ENCODE peak calls at places on chromosomes 2 and 18, in eight cellular contexts. U is KG1, Y is GM23338, M is choroid plexus epithelial cell, G is HT1080, H is HS-5, N is psoas muscle, S is A549. L is an unnamed sample.

GRCh38 chr2:1219901-1220691 is 193.2 kb upstream of the TPO start:
- DNase-seq in U (no peak), Y (no peak), M (peak; percentile 77), G (no peak), H (no peak), N (no peak), S (no peak), L (no peak)

GRCh38 chr18:31798399-31798798 is 37.7 kb upstream of the SLC25A52 start:
- DNase-seq in U (no peak), Y (no peak), M (no peak), G (no peak), H (no peak), N (no peak), S (no peak), L (no peak)

GRCh38 chr2:237591379-237591881 is 896 bp upstream of the RAB17 start:
- DNase-seq in U (no peak), Y (no peak), M (no peak), G (no peak), H (no peak), N (no peak), S (no peak), L (no peak)

GRCh38 chr2:229701716-229702115 is 12.6 kb downstream of the DNER start:
- DNase-seq in U (no peak), Y (no peak), M (no peak), G (no peak), H (no peak), N (no peak), S (no peak), L (no peak)

GRCh38 chr2:111967018-111967417 is 68.6 kb downstream of the MERTK start:
- DNase-seq in U (no peak), Y (no peak), M (no peak), G (no peak), H (no peak), N (no peak), S (no peak), L (no peak)

GRCh38 chr2:239394346-239394945 is 6.4 kb downstream of the HDAC4 start:
- DNase-seq in U (no peak), Y (no peak), M (no peak), G (no peak), H (no peak), N (no peak), S (no peak), L (no peak)

GRCh38 chr2:163698857-163699256 is 37.0 kb downstream of the FIGN start:
- DNase-seq in U (no peak), Y (peak; percentile 88), M (peak; percentile 89), G (peak; percentile 10), H (no peak), N (no peak), S (no peak), L (no peak)

GRCh38 chr2:237510502-237511217 is 23.6 kb downstream of the MLPH start:
- DNase-seq in U (no peak), Y (no peak), M (no peak), G (no peak), H (no peak), N (no peak), S (no peak), L (no peak)

GRCh38 chr2:197195591-197195990 is 115.0 kb downstream of the ANKRD44 start:
- DNase-seq in U (no peak), Y (no peak), M (no peak), G (no peak), H (no peak), N (no peak), S (no peak), L (no peak)

GRCh38 chr2:120245520-120245835 is 7.2 kb upstream of the RALB start:
- DNase-seq in U (no peak), Y (no peak), M (peak; percentile 29), G (no peak), H (no peak), N (no peak), S (peak; percentile 48), L (peak; percentile 73)

GRCh38 chr2:240419321-240419720 is 16.1 kb upstream of the GPC1 start:
- DNase-seq in U (no peak), Y (no peak), M (no peak), G (no peak), H (no peak), N (no peak), S (no peak), L (no peak)

GRCh38 chr2:241871538-241872312 is 2.2 kb downstream of the RTP5 start:
- DNase-seq in U (no peak), Y (no peak), M (no peak), G (no peak), H (no peak), N (peak; percentile 10), S (no peak), L (no peak)

L was measured in SK-N-DZ.